ENCODE peak calls at places on chromosomes 6 and 20, in seven cellular contexts. One of them, this sample, is unnamed.

GRCh38 chr20:40563296-40563950 is 125.6 kb downstream of the MAFB start:
- DNase-seq in Panc1: no peak
- DNase-seq in K562: peak
- DNase-seq in GM12878: no peak
- DNase-seq in H1: no peak
- DNase-seq in sigmoid colon: no peak
- DNase-seq in esophagus muscularis mucosa: no peak
- DNase-seq in this sample: peak

GRCh38 chr6:47145212-47145611 is 103.1 kb upstream of the ADGRF1 start:
- DNase-seq in Panc1: no peak
- DNase-seq in K562: no peak
- DNase-seq in GM12878: no peak
- DNase-seq in H1: no peak
- DNase-seq in sigmoid colon: no peak
- DNase-seq in esophagus muscularis mucosa: no peak
- DNase-seq in this sample: no peak

GRCh38 chr6:136072691-136073090 is 177.4 kb downstream of the MTFR2 start:
- DNase-seq in Panc1: no peak
- DNase-seq in K562: no peak
- DNase-seq in GM12878: no peak
- DNase-seq in H1: no peak
- DNase-seq in sigmoid colon: no peak
- DNase-seq in esophagus muscularis mucosa: no peak
- DNase-seq in this sample: no peak

GRCh38 chr6:97394160-97394748 is 111.2 kb upstream of the MMS22L start:
- DNase-seq in Panc1: peak
- DNase-seq in K562: peak
- DNase-seq in GM12878: peak
- DNase-seq in H1: no peak
- DNase-seq in sigmoid colon: no peak
- DNase-seq in esophagus muscularis mucosa: no peak
- DNase-seq in this sample: peak

GRCh38 chr6:112443666-112444065 is 96.5 kb downstream of the RFPL4B start:
- DNase-seq in Panc1: no peak
- DNase-seq in K562: no peak
- DNase-seq in GM12878: no peak
- DNase-seq in H1: no peak
- DNase-seq in sigmoid colon: peak
- DNase-seq in esophagus muscularis mucosa: no peak
- DNase-seq in this sample: no peak

GRCh38 chr6:79073888-79074287 is 4.2 kb downstream of the PHIP start:
- DNase-seq in Panc1: no peak
- DNase-seq in K562: no peak
- DNase-seq in GM12878: no peak
- DNase-seq in H1: no peak
- DNase-seq in sigmoid colon: no peak
- DNase-seq in esophagus muscularis mucosa: no peak
- DNase-seq in this sample: no peak

GRCh38 chr20:43508106-43508505 is 609 bp downstream of the L3MBTL1 start:
- DNase-seq in Panc1: no peak
- DNase-seq in K562: peak
- DNase-seq in GM12878: no peak
- DNase-seq in H1: peak
- DNase-seq in sigmoid colon: no peak
- DNase-seq in esophagus muscularis mucosa: no peak
- DNase-seq in this sample: no peak

GRCh38 chr20:49510562-49511117 is 28.2 kb upstream of the KCNB1 start:
- DNase-seq in Panc1: no peak
- DNase-seq in K562: no peak
- DNase-seq in GM12878: no peak
- DNase-seq in H1: no peak
- DNase-seq in sigmoid colon: peak
- DNase-seq in esophagus muscularis mucosa: peak
- DNase-seq in this sample: no peak

GRCh38 chr6:14784596-14785360 is 461.1 kb upstream of the JARID2 start:
- DNase-seq in Panc1: no peak
- DNase-seq in K562: no peak
- DNase-seq in GM12878: no peak
- DNase-seq in H1: peak
- DNase-seq in sigmoid colon: no peak
- DNase-seq in esophagus muscularis mucosa: no peak
- DNase-seq in this sample: no peak

GRCh38 chr6:21935561-21936028 is 342.0 kb downstream of the SOX4 start:
- DNase-seq in Panc1: no peak
- DNase-seq in K562: peak
- DNase-seq in GM12878: no peak
- DNase-seq in H1: no peak
- DNase-seq in sigmoid colon: no peak
- DNase-seq in esophagus muscularis mucosa: no peak
- DNase-seq in this sample: no peak

GRCh38 chr6:157669747-157670216 is 153.3 kb upstream of the SNX9 start:
- DNase-seq in Panc1: no peak
- DNase-seq in K562: no peak
- DNase-seq in GM12878: no peak
- DNase-seq in H1: peak
- DNase-seq in sigmoid colon: peak
- DNase-seq in esophagus muscularis mucosa: peak
- DNase-seq in this sample: no peak

GRCh38 chr6:28658475-28659249 is 133.0 kb downstream of the GPX5 start:
- DNase-seq in Panc1: no peak
- DNase-seq in K562: no peak
- DNase-seq in GM12878: no peak
- DNase-seq in H1: peak
- DNase-seq in sigmoid colon: no peak
- DNase-seq in esophagus muscularis mucosa: no peak
- DNase-seq in this sample: no peak

GRCh38 chr20:38123021-38123587 is 42.0 kb downstream of the TGM2 start:
- DNase-seq in Panc1: no peak
- DNase-seq in K562: peak
- DNase-seq in GM12878: no peak
- DNase-seq in H1: peak
- DNase-seq in sigmoid colon: peak
- DNase-seq in esophagus muscularis mucosa: peak
- DNase-seq in this sample: no peak

GRCh38 chr20:219290-220115 is 7.6 kb upstream of the DEFB129 start:
- DNase-seq in Panc1: peak
- DNase-seq in K562: no peak
- DNase-seq in GM12878: no peak
- DNase-seq in H1: no peak
- DNase-seq in sigmoid colon: no peak
- DNase-seq in esophagus muscularis mucosa: no peak
- DNase-seq in this sample: no peak

GRCh38 chr6:38306915-38307314 is 332.8 kb downstream of the BTBD9 start:
- DNase-seq in Panc1: no peak
- DNase-seq in K562: no peak
- DNase-seq in GM12878: no peak
- DNase-seq in H1: no peak
- DNase-seq in sigmoid colon: no peak
- DNase-seq in esophagus muscularis mucosa: no peak
- DNase-seq in this sample: no peak

GRCh38 chr6:80357674-80358073 is 251.2 kb downstream of the BCKDHB start:
- DNase-seq in Panc1: no peak
- DNase-seq in K562: no peak
- DNase-seq in GM12878: no peak
- DNase-seq in H1: no peak
- DNase-seq in sigmoid colon: peak
- DNase-seq in esophagus muscularis mucosa: no peak
- DNase-seq in this sample: no peak

DNA sequence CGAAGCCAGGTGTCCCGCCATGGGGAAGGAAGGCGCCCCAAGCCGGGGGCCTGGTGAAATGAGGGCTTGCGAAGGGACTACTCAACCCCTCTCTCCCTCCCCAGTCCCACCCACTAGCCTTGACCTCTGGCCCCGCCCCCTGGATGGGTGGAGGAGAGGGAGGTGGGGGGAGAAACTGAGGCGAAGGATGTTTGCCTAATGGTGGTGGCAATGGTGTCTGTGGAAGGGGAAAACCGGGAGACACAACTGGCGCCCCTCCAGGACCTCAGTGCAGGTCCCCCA is at the start of gene POU5F1:
- DNase-seq in Panc1: no peak
- DNase-seq in K562: no peak
- DNase-seq in GM12878: no peak
- DNase-seq in H1: peak
- DNase-seq in sigmoid colon: no peak
- DNase-seq in esophagus muscularis mucosa: no peak
- DNase-seq in this sample: no peak
- H3K27ac ChIP-seq in Panc1: no peak
- H3K27ac ChIP-seq in K562: no peak
- H3K27ac ChIP-seq in GM12878: no peak
- H3K27ac ChIP-seq in H1: peak
- H3K27ac ChIP-seq in sigmoid colon: no peak
- H3K27ac ChIP-seq in esophagus muscularis mucosa: no peak
- H3K27ac ChIP-seq in this sample: no peak

GRCh38 chr6:160995271-160995670 is 3.7 kb downstream of the MAP3K4 start:
- DNase-seq in Panc1: no peak
- DNase-seq in K562: no peak
- DNase-seq in GM12878: no peak
- DNase-seq in H1: no peak
- DNase-seq in sigmoid colon: no peak
- DNase-seq in esophagus muscularis mucosa: peak
- DNase-seq in this sample: no peak

GRCh38 chr6:160990847-160991410 is 640 bp upstream of the MAP3K4 start:
- DNase-seq in Panc1: no peak
- DNase-seq in K562: no peak
- DNase-seq in GM12878: no peak
- DNase-seq in H1: no peak
- DNase-seq in sigmoid colon: no peak
- DNase-seq in esophagus muscularis mucosa: no peak
- DNase-seq in this sample: no peak

GRCh38 chr6:160991411-160992322 is at the start of gene MAP3K4:
- DNase-seq in Panc1: no peak
- DNase-seq in K562: peak
- DNase-seq in GM12878: no peak
- DNase-seq in H1: peak
- DNase-seq in sigmoid colon: peak
- DNase-seq in esophagus muscularis mucosa: peak
- DNase-seq in this sample: no peak

GRCh38 chr6:160996316-160996715 is 4.7 kb downstream of the MAP3K4 start:
- DNase-seq in Panc1: peak
- DNase-seq in K562: no peak
- DNase-seq in GM12878: no peak
- DNase-seq in H1: no peak
- DNase-seq in sigmoid colon: no peak
- DNase-seq in esophagus muscularis mucosa: no peak
- DNase-seq in this sample: no peak

DNA sequence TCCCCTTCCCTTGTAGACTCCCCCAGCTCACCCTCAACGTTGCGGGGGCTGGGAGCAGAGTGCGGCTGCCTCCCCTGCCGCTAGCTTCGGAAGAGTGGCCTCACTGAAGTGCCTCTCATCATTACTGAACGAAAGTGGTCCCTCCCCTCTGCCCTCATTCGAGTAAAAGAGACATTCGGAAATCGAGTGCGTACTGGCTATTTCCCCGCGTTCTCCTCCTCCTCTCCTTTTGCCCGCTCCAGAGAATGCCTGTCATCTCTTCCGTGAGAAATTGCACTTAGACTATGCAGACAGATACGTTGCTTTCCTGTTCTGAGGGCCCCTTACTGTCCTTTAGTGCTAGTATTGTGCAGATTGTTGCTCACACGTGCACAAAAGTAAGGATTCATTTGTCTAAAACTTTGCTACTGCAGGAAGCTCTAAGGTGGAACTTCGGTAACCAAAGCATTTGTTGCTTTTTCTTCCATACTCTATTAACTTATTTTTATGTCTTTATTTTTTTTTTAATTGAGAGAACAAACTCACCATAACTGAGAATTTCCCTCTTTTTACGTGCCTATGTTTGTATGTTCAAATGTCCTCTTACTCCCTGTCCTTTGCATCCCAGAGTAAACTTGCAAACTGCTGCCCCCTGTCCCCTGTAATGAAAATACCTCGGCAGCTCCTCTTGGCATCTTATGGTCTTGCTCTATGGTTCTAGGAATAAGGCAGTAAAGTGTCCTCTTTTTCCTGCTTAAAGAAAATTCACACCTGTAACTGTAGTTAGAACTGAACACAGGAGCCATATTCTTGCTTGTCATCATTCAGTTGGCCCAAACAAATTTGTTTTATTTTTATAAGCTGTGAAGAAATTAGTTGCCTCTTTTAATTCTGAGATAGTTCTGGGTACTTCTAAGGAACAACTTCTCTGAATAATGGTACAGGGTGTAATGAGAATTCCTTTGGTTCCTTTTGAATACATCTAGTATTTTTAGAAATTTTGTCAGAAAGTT is 1.1 kb downstream of the MAP3K4 start:
- DNase-seq in Panc1: peak
- DNase-seq in K562: peak
- DNase-seq in GM12878: no peak
- DNase-seq in H1: peak
- DNase-seq in sigmoid colon: no peak
- DNase-seq in esophagus muscularis mucosa: peak
- DNase-seq in this sample: no peak
- TF ChIP-seq POLR2AphosphoS5 in Panc1: no peak
- TF ChIP-seq POLR2AphosphoS5 in K562: no peak
- TF ChIP-seq POLR2AphosphoS5 in GM12878: no peak
- TF ChIP-seq POLR2AphosphoS5 in H1: peak
- TF ChIP-seq POLR2AphosphoS5 in sigmoid colon: peak
- TF ChIP-seq POLR2AphosphoS5 in esophagus muscularis mucosa: no peak
- TF ChIP-seq POLR2AphosphoS5 in this sample: no peak

DNA sequence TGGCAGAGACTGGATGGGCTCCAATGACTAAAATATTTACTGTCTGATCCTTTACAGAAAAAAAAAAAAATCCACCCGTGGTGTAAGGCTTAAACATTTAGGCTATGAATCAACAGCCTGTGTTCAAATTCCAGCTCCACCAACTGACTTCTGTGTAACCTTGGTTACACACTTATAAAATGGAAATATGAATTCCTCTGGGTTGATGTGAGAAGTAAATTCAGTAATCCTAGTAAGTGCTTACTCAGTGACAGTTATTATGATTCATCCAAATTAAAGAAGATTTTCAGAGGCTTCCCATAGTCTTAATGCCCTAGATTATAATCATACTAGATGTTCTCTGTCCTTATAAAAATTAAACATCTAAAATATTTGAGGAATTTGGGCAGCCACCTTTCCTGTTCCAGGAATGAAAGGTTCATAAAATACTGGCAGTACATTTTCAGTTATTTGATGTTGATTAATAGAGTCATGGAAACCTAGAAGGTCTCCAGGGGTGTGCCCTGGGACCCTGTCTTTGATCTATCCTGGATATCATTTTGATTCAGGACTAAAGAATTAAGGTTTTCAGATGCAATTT is 180.2 kb upstream of the ZNF217 start:
- DNase-seq in Panc1: peak
- DNase-seq in K562: no peak
- DNase-seq in GM12878: no peak
- DNase-seq in H1: no peak
- DNase-seq in sigmoid colon: no peak
- DNase-seq in esophagus muscularis mucosa: no peak
- DNase-seq in this sample: no peak
- H3K27ac ChIP-seq in Panc1: peak
- H3K27ac ChIP-seq in K562: no peak
- H3K27ac ChIP-seq in GM12878: no peak
- H3K27ac ChIP-seq in H1: no peak
- H3K27ac ChIP-seq in sigmoid colon: peak
- H3K27ac ChIP-seq in esophagus muscularis mucosa: peak
- H3K27ac ChIP-seq in this sample: peak

DNA sequence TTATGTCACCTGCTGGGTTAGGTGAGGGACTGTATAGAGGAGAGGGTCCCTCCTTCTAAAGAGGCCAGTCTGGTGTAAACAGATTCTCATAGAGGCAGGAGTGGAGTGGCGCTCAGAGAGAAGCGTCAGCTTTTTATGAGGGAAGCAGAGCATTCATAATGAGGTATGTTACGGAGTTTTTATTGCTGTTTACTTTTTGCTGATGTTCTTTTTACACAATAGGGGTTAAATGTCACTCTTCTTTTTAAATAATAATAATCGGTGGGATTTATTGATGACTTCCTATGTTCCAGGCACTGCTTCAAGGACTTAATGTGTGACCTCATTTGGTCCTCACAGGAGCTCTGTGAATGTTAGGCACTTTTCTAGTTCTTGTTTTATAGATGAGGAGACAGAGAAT is 79.9 kb downstream of the L3MBTL3 start:
- DNase-seq in Panc1: no peak
- DNase-seq in K562: no peak
- DNase-seq in GM12878: no peak
- DNase-seq in H1: no peak
- DNase-seq in sigmoid colon: no peak
- DNase-seq in esophagus muscularis mucosa: no peak
- DNase-seq in this sample: no peak
- TF ChIP-seq POLR2AphosphoS5 in Panc1: no peak
- TF ChIP-seq POLR2AphosphoS5 in K562: no peak
- TF ChIP-seq POLR2AphosphoS5 in GM12878: no peak
- TF ChIP-seq POLR2AphosphoS5 in H1: no peak
- TF ChIP-seq POLR2AphosphoS5 in sigmoid colon: no peak
- TF ChIP-seq POLR2AphosphoS5 in esophagus muscularis mucosa: no peak
- TF ChIP-seq POLR2AphosphoS5 in this sample: no peak

This sample was measured in SK-N-MC.